ENCODE peak calls at places on chromosomes 2 and 18, in eight cellular contexts. T is Calu3, F is neural crest cell, J is GM13976, I is hypothalamus, D is hippocampal formation, C is NCI-H146, R is left colon. L is an unnamed sample.

GRCh38 chr2:142997254-142997653 is 119.8 kb downstream of the KYNU start:
- DNase-seq in R (no peak), T (no peak), F (no peak), C (no peak), I (no peak), J (no peak), D (no peak), L (peak; percentile 40)

GRCh38 chr18:44651453-44651852 is 29.2 kb upstream of the SETBP1 start:
- DNase-seq in C (no peak), T (peak; percentile 47), J (no peak), D (no peak), F (no peak), R (no peak), I (no peak), L (no peak)

GRCh38 chr2:154049561-154049960 is 177.8 kb downstream of the GALNT13 start:
- DNase-seq in J (no peak), C (no peak), I (no peak), T (no peak), D (no peak), F (no peak), R (no peak), L (no peak)

GRCh38 chr2:67825476-67825875 is 237.3 kb downstream of the C1D start:
- DNase-seq in F (no peak), T (no peak), J (no peak), C (no peak), D (no peak), I (no peak), R (no peak), L (peak; percentile 81)

GRCh38 chr2:72183466-72183865 is 35.8 kb upstream of the CYP26B1 start:
- DNase-seq in D (no peak), F (no peak), J (no peak), R (no peak), T (no peak), C (no peak), I (no peak), L (no peak)

GRCh38 chr2:240714747-240715725 is 23.4 kb downstream of the AQP12A start:
- DNase-seq in J (no peak), T (no peak), R (no peak), I (no peak), D (no peak), F (no peak), C (no peak), L (no peak)

GRCh38 chr2:72147303-72147970 is at the start of gene CYP26B1:
- DNase-seq in I (no peak), F (no peak), R (peak; percentile 23), C (peak; percentile 66), T (no peak), J (peak; percentile 41), D (peak; percentile 41), L (no peak)

GRCh38 chr2:108612153-108612513 is 77.9 kb downstream of the LIMS1 start:
- DNase-seq in D (no peak), F (no peak), T (no peak), C (no peak), J (peak; percentile 68), R (no peak), I (no peak), L (no peak)

GRCh38 chr18:78892201-78892600 is 87.4 kb upstream of the SALL3 start:
- DNase-seq in D (no peak), R (no peak), T (no peak), F (no peak), J (no peak), I (no peak), C (peak; percentile 63), L (no peak)

GRCh38 chr2:204984421-204984925 is 439.2 kb downstream of the PARD3B start:
- DNase-seq in F (no peak), C (no peak), R (no peak), J (no peak), T (no peak), I (no peak), D (no peak), L (no peak)

GRCh38 chr18:48295586-48296311 is 113.4 kb downstream of the ZBTB7C start:
- DNase-seq in J (no peak), C (peak; percentile 65), I (no peak), F (no peak), R (no peak), T (no peak), D (no peak), L (no peak)

GRCh38 chr18:27750014-27750413 is 426.9 kb downstream of the CDH2 start:
- DNase-seq in D (peak; percentile 14), R (no peak), J (peak; percentile 7), I (no peak), C (peak; percentile 62), T (peak; percentile 74), F (peak; percentile 53), L (peak; percentile 73)

GRCh38 chr18:63868546-63868945 is 19.0 kb upstream of the SERPINB2 start:
- DNase-seq in J (no peak), R (no peak), F (no peak), C (no peak), I (no peak), T (no peak), D (no peak), L (no peak)

GRCh38 chr2:224022474-224022873 is 16.6 kb downstream of the SERPINE2 start:
- DNase-seq in J (no peak), T (no peak), C (no peak), R (no peak), D (no peak), I (no peak), F (no peak), L (no peak)

GRCh38 chr2:99695856-99696255 is 206.0 kb upstream of the REV1 start:
- DNase-seq in F (no peak), R (no peak), C (no peak), T (no peak), I (no peak), D (no peak), J (no peak), L (no peak)

GRCh38 chr18:44896817-44897216 is 216.1 kb downstream of the SETBP1 start:
- DNase-seq in I (no peak), C (peak; percentile 98), D (no peak), F (no peak), T (no peak), R (no peak), J (no peak), L (no peak)

GRCh38 chr2:66561645-66562336 is 126.9 kb downstream of the MEIS1 start:
- DNase-seq in F (no peak), J (no peak), C (no peak), I (no peak), R (no peak), T (no peak), D (no peak), L (no peak)

GRCh38 chr2:26765475-26766200 is 1.6 kb downstream of the SLC35F6 start:
- DNase-seq in J (no peak), D (no peak), C (no peak), T (no peak), R (no peak), I (no peak), F (no peak), L (no peak)

GRCh38 chr2:108189316-108189715 is 50.5 kb upstream of the SULT1C3 start:
- DNase-seq in C (no peak), D (no peak), T (no peak), J (no peak), I (no peak), R (no peak), F (no peak), L (peak; percentile 95)

GRCh38 chr2:186784930-186785329 is 64.0 kb downstream of the ZSWIM2 start:
- DNase-seq in F (no peak), T (no peak), J (no peak), C (no peak), I (no peak), D (no peak), R (no peak), L (no peak)